ENCODE peak calls at places on chromosomes 2 and 18, in ten cellular contexts. D is HT1080; G is fibroblast of pulmonary artery; I is naive B cell; L is central memory CD4-positive, alpha-beta T cell; U is cardiac muscle cell; P is ELF-1; X is NCI-H774; Y is activated CD4-positive, alpha-beta T cell treated with anti-CD3 and anti-CD28 coated beads, Interleukin-2, amount 50 U/mL, for 24 hours; Q is hypothalamus. M is an unnamed sample.

GRCh38 chr18:681985-682384 is 24.5 kb downstream of the TYMS start:
- DNase-seq in D (no peak), G (no peak), I (no peak), L (peak), U (no peak), P (no peak), X (no peak), Y (no peak), Q (no peak), M (peak)

GRCh38 chr2:120888851-120889250 is 153.2 kb downstream of the GLI2 start:
- DNase-seq in D (no peak), G (no peak), I (no peak), L (no peak), U (no peak), P (no peak), X (no peak), Y (no peak), Q (no peak), M (no peak)

GRCh38 chr2:119180891-119181290 is 22.3 kb upstream of the C1QL2 start:
- DNase-seq in D (no peak), G (no peak), I (no peak), L (no peak), U (no peak), P (no peak), X (no peak), Y (no peak), Q (no peak), M (no peak)

GRCh38 chr2:120715356-120715755 is 20.3 kb upstream of the GLI2 start:
- DNase-seq in D (no peak), G (no peak), I (no peak), L (no peak), U (no peak), P (no peak), X (no peak), Y (no peak), Q (no peak), M (no peak)

GRCh38 chr2:30213326-30213725 is 18.0 kb upstream of the LBH start:
- DNase-seq in D (no peak), G (no peak), I (no peak), L (no peak), U (no peak), P (no peak), X (no peak), Y (no peak), Q (no peak), M (no peak)

GRCh38 chr18:7735194-7735593 is 168.1 kb downstream of the PTPRM start:
- DNase-seq in D (no peak), G (no peak), I (no peak), L (no peak), U (no peak), P (no peak), X (no peak), Y (no peak), Q (no peak), M (no peak)

GRCh38 chr2:75548036-75548573 is 12.6 kb downstream of the EVA1A start:
- DNase-seq in D (peak), G (no peak), I (no peak), L (no peak), U (no peak), P (no peak), X (no peak), Y (no peak), Q (no peak), M (peak)

GRCh38 chr2:200127852-200128251 is 172.5 kb downstream of the MAIP1 start:
- DNase-seq in D (no peak), G (peak), I (no peak), L (no peak), U (no peak), P (no peak), X (no peak), Y (no peak), Q (no peak), M (no peak)

GRCh38 chr2:105517814-105518705 is 119.2 kb upstream of the FHL2 start:
- DNase-seq in D (no peak), G (peak), I (no peak), L (no peak), U (no peak), P (no peak), X (no peak), Y (no peak), Q (no peak), M (no peak)

GRCh38 chr2:20430035-20430434 is 16.8 kb upstream of the RHOB start:
- DNase-seq in D (no peak), G (no peak), I (no peak), L (no peak), U (no peak), P (no peak), X (no peak), Y (no peak), Q (no peak), M (no peak)

GRCh38 chr18:54696616-54697293 is 105.7 kb downstream of the DYNAP start:
- DNase-seq in D (no peak), G (no peak), I (no peak), L (no peak), U (no peak), P (no peak), X (no peak), Y (no peak), Q (no peak), M (no peak)

GRCh38 chr2:61988462-61989366 is 83.2 kb downstream of the COMMD1 start:
- DNase-seq in D (peak), G (peak), I (no peak), L (no peak), U (no peak), P (no peak), X (no peak), Y (no peak), Q (no peak), M (no peak)

GRCh38 chr2:27889774-27890145 is 427 bp downstream of the RBKS start:
- DNase-seq in D (peak), G (peak), I (peak), L (no peak), U (no peak), P (no peak), X (no peak), Y (no peak), Q (no peak), M (no peak)

GRCh38 chr2:44572196-44572900 is 210.6 kb downstream of the CAMKMT start:
- DNase-seq in D (peak), G (no peak), I (no peak), L (no peak), U (no peak), P (no peak), X (no peak), Y (no peak), Q (no peak), M (no peak)

GRCh38 chr2:202023904-202024266 is 9.8 kb upstream of the FZD7 start:
- DNase-seq in D (no peak), G (no peak), I (no peak), L (no peak), U (no peak), P (no peak), X (no peak), Y (no peak), Q (no peak), M (no peak)

GRCh38 chr2:185984670-185985069 is 246.1 kb downstream of the FSIP2 start:
- DNase-seq in D (no peak), G (peak), I (no peak), L (no peak), U (no peak), P (no peak), X (no peak), Y (no peak), Q (no peak), M (no peak)

GRCh38 chr2:45331034-45331786 is 279.9 kb downstream of the SRBD1 start:
- DNase-seq in D (no peak), G (no peak), I (no peak), L (no peak), U (no peak), P (no peak), X (peak), Y (no peak), Q (no peak), M (no peak)

GRCh38 chr2:190328748-190329147 is 9.1 kb upstream of the HIBCH start:
- DNase-seq in D (no peak), G (peak), I (no peak), L (no peak), U (no peak), P (no peak), X (no peak), Y (no peak), Q (no peak), M (no peak)